ENCODE peak calls at places on chromosome 9, in nine cellular contexts. I is breast epithelium, M is foreskin keratinocyte, A is left lung, N is IMR-90, B is tibial nerve, F is endodermal cell, Z is K562, L is adrenal gland. J is an unnamed sample.

GRCh38 chr9:97557606-97558095 is 56.2 kb downstream of the TMOD1 start:
- DNase-seq in F (no peak), B (peak; percentile 88), I (no peak), L (peak; percentile 82), A (no peak), M (no peak), Z (no peak), N (no peak), J (peak; percentile 82)

GRCh38 chr9:14294659-14295058 is 19.3 kb downstream of the NFIB start:
- DNase-seq in A (no peak), F (no peak), B (no peak), Z (no peak), L (no peak), M (no peak), N (no peak), I (no peak), J (no peak)

GRCh38 chr9:110942522-110942921 is 95.7 kb downstream of the LPAR1 start:
- DNase-seq in N (peak; percentile 65), M (peak; percentile 59), A (no peak), L (no peak), B (no peak), F (no peak), I (no peak), Z (no peak), J (no peak)

GRCh38 chr9:68446836-68447235 is 90.4 kb downstream of the PGM5 start:
- DNase-seq in M (no peak), N (peak; percentile 44), F (no peak), B (no peak), L (peak; percentile 76), Z (no peak), I (no peak), A (no peak), J (peak; percentile 92)

GRCh38 chr9:79353856-79354520 is 217.8 kb upstream of the TLE4 start:
- DNase-seq in I (no peak), A (no peak), Z (no peak), B (no peak), F (no peak), L (no peak), M (no peak), N (peak; percentile 85), J (no peak)

GRCh38 chr9:113572076-113572861 is 108.7 kb downstream of the RGS3 start:
- DNase-seq in M (no peak), A (peak; percentile 16), F (peak; percentile 40), N (no peak), B (no peak), L (peak; percentile 34), Z (peak; percentile 31), I (peak; percentile 28), J (peak; percentile 5)

GRCh38 chr9:115359011-115359780 is 241.2 kb upstream of the TNC start:
- DNase-seq in I (no peak), Z (no peak), N (no peak), L (no peak), F (no peak), A (no peak), M (no peak), B (no peak), J (no peak)

GRCh38 chr9:92640398-92641091 is 29.4 kb downstream of the IPPK start:
- DNase-seq in A (no peak), Z (no peak), I (no peak), B (no peak), N (no peak), L (no peak), F (no peak), M (no peak), J (peak; percentile 16)

GRCh38 chr9:129411501-129412175 is 209.3 kb downstream of the C9orf50 start:
- DNase-seq in L (no peak), B (no peak), I (no peak), A (no peak), Z (no peak), N (no peak), F (no peak), M (no peak), J (no peak)

GRCh38 chr9:8366161-8366926 is 566.8 kb upstream of the DMAC1 start:
- DNase-seq in A (no peak), Z (no peak), N (peak; percentile 35), B (no peak), L (no peak), F (no peak), I (no peak), M (no peak), J (no peak)

GRCh38 chr9:13721481-13722235 is 442.2 kb upstream of the MPDZ start:
- DNase-seq in I (no peak), M (no peak), N (peak; percentile 75), B (no peak), A (no peak), F (no peak), L (no peak), Z (no peak), J (no peak)

GRCh38 chr9:111874500-111874899 is 22.1 kb upstream of the UGCG start:
- DNase-seq in Z (no peak), F (no peak), B (no peak), L (no peak), I (no peak), A (no peak), N (no peak), M (peak; percentile 92), J (no peak)

GRCh38 chr9:127170049-127170448 is 47.6 kb upstream of the ANGPTL2 start:
- DNase-seq in N (no peak), M (no peak), A (no peak), L (no peak), F (peak; percentile 16), B (no peak), Z (no peak), I (no peak), J (no peak)

GRCh38 chr9:2469681-2470141 is 151.9 kb upstream of the VLDLR start:
- DNase-seq in F (peak; percentile 81), A (no peak), I (no peak), L (peak; percentile 27), N (peak; percentile 6), Z (no peak), B (peak; percentile 25), M (no peak), J (peak; percentile 28)

GRCh38 chr9:92724528-92725265 is 39.9 kb downstream of the BICD2 start:
- DNase-seq in A (no peak), N (no peak), B (no peak), I (no peak), L (no peak), Z (no peak), F (peak; percentile 38), M (no peak), J (no peak)

GRCh38 chr9:133514475-133515239 is 10.1 kb downstream of the MYMK start:
- DNase-seq in B (peak; percentile 58), F (no peak), A (no peak), I (no peak), M (no peak), Z (no peak), N (no peak), L (no peak), J (no peak)

GRCh38 chr9:121720992-121721350 is 69.5 kb downstream of the DAB2IP start:
- DNase-seq in A (no peak), B (no peak), F (no peak), N (no peak), I (no peak), M (no peak), Z (no peak), L (no peak), J (no peak)

GRCh38 chr9:82543726-82544125 is 519.2 kb downstream of the RASEF start:
- DNase-seq in Z (no peak), F (no peak), N (no peak), M (peak; percentile 34), I (no peak), B (no peak), L (no peak), A (no peak), J (no peak)

GRCh38 chr9:71620806-71621205 is 147.5 kb downstream of the CEMIP2 start:
- DNase-seq in M (no peak), N (no peak), I (no peak), Z (no peak), A (no peak), B (no peak), F (no peak), L (no peak), J (no peak)

GRCh38 chr9:84315278-84315877 is 25.2 kb downstream of the SLC28A3 start:
- DNase-seq in M (no peak), F (peak; percentile 86), N (peak; percentile 71), I (no peak), L (peak; percentile 59), B (peak; percentile 40), A (peak; percentile 37), Z (peak; percentile 40), J (peak; percentile 41)

GRCh38 chr9:92754091-92754740 is 10.4 kb downstream of the BICD2 start:
- DNase-seq in M (no peak), A (no peak), B (no peak), N (no peak), I (no peak), Z (no peak), F (peak; percentile 13), L (no peak), J (no peak)

GRCh38 chr9:81073821-81074220 is 615.5 kb downstream of the TLE1 start:
- DNase-seq in B (no peak), L (no peak), A (no peak), I (no peak), Z (no peak), M (no peak), N (no peak), F (no peak), J (no peak)

GRCh38 chr9:114266969-114267368 is 55.9 kb upstream of the ORM1 start:
- DNase-seq in N (peak; percentile 68), M (no peak), Z (no peak), F (no peak), B (no peak), L (no peak), A (no peak), I (no peak), J (no peak)

GRCh38 chr9:136285501-136286358 is 18.2 kb downstream of the CCDC187 start:
- DNase-seq in N (no peak), M (no peak), I (no peak), F (no peak), Z (no peak), B (no peak), A (no peak), L (no peak), J (no peak)
- TF ChIP-seq CTCF in N (no peak), M (no peak), I (no peak), F (no peak), Z (no peak), B (no peak), A (no peak), L (no peak), J (no peak)

GRCh38 chr9:77495834-77496671 is 152.1 kb downstream of the GNA14 start:
- DNase-seq in A (no peak), I (no peak), F (no peak), B (no peak), M (peak; percentile 47), N (peak; percentile 23), L (peak; percentile 70), Z (no peak), J (peak; percentile 40)
- H3K27ac ChIP-seq in A (no peak overlapping the region), I (peak overlapping the region; percentile 56), F (no peak overlapping the region), B (no peak overlapping the region), M (no peak overlapping the region), N (no peak overlapping the region), L (peak overlapping the region; percentile 81), Z (no peak overlapping the region), J (peak overlapping the region; percentile 78)

GRCh38 chr9:95077053-95077765 is 240.3 kb downstream of the FANCC start:
- DNase-seq in L (no peak), I (no peak), B (no peak), N (no peak), F (no peak), Z (no peak), M (no peak), A (no peak), J (no peak)
- TF ChIP-seq CTCF in L (no peak), I (no peak), B (no peak), N (no peak), F (peak; percentile 16), Z (no peak), M (no peak), A (no peak), J (no peak)

GRCh38 chr9:98975838-98976237 is 32.1 kb downstream of the COL15A1 start:
- DNase-seq in N (no peak), A (no peak), L (no peak), B (no peak), I (no peak), F (no peak), Z (no peak), M (no peak), J (no peak)
- H3K27ac ChIP-seq in N (no peak overlapping the region), A (no peak overlapping the region), L (peak overlapping the region; percentile 30), B (no peak overlapping the region), I (peak overlapping the region; percentile 74), F (no peak overlapping the region), Z (no peak overlapping the region), M (no peak overlapping the region), J (peak overlapping the region; percentile 80)

J was measured in uterus.